ENCODE peak calls at places on chromosomes 6 and 20, in nine cellular contexts. One of them, this sample, is unnamed.

GRCh38 chr20:2210646-2211556 is 84.9 kb upstream of the TGM3 start:
- DNase-seq in astrocyte of the cerebellum: no peak
- DNase-seq in activated CD4-positive, alpha-beta T cell treated with anti-CD3 and anti-CD28 coated beads for 4 hours: no peak
- DNase-seq in activated gamma-delta T cell treated with Interleukin-2 at 50 U/mL for 16 hours: no peak
- DNase-seq in SK-N-SH: no peak
- DNase-seq in NCI-H2029: no peak
- DNase-seq in tibial artery: peak
- DNase-seq in mesendoderm: peak
- DNase-seq in ovary: no peak
- DNase-seq in this sample: no peak

GRCh38 chr20:57986776-57987175 is 241.7 kb downstream of the ANKRD60 start:
- DNase-seq in tibial artery: no peak
- DNase-seq in NCI-H2029: no peak
- DNase-seq in astrocyte of the cerebellum: no peak
- DNase-seq in SK-N-SH: no peak
- DNase-seq in ovary: no peak
- DNase-seq in activated CD4-positive, alpha-beta T cell treated with anti-CD3 and anti-CD28 coated beads for 4 hours: no peak
- DNase-seq in mesendoderm: no peak
- DNase-seq in activated gamma-delta T cell treated with Interleukin-2 at 50 U/mL for 16 hours: no peak
- DNase-seq in this sample: no peak

GRCh38 chr6:75208564-75209431 is 2.9 kb upstream of the COL12A1 start:
- DNase-seq in astrocyte of the cerebellum: peak
- DNase-seq in SK-N-SH: peak
- DNase-seq in ovary: peak
- DNase-seq in NCI-H2029: peak
- DNase-seq in activated CD4-positive, alpha-beta T cell treated with anti-CD3 and anti-CD28 coated beads for 4 hours: peak
- DNase-seq in activated gamma-delta T cell treated with Interleukin-2 at 50 U/mL for 16 hours: peak
- DNase-seq in tibial artery: peak
- DNase-seq in mesendoderm: peak
- DNase-seq in this sample: peak

GRCh38 chr6:113953346-113953745 is 17.6 kb downstream of the HDAC2 start:
- DNase-seq in NCI-H2029: no peak
- DNase-seq in activated gamma-delta T cell treated with Interleukin-2 at 50 U/mL for 16 hours: no peak
- DNase-seq in ovary: no peak
- DNase-seq in astrocyte of the cerebellum: no peak
- DNase-seq in SK-N-SH: no peak
- DNase-seq in tibial artery: no peak
- DNase-seq in mesendoderm: no peak
- DNase-seq in activated CD4-positive, alpha-beta T cell treated with anti-CD3 and anti-CD28 coated beads for 4 hours: no peak
- DNase-seq in this sample: no peak

GRCh38 chr20:63355781-63356295 is 5.3 kb downstream of the CHRNA4 start:
- DNase-seq in SK-N-SH: no peak
- DNase-seq in NCI-H2029: no peak
- DNase-seq in activated CD4-positive, alpha-beta T cell treated with anti-CD3 and anti-CD28 coated beads for 4 hours: no peak
- DNase-seq in astrocyte of the cerebellum: no peak
- DNase-seq in ovary: no peak
- DNase-seq in activated gamma-delta T cell treated with Interleukin-2 at 50 U/mL for 16 hours: no peak
- DNase-seq in tibial artery: no peak
- DNase-seq in mesendoderm: no peak
- DNase-seq in this sample: no peak

GRCh38 chr6:165617528-165617927 is 45.5 kb downstream of the PDE10A start:
- DNase-seq in astrocyte of the cerebellum: no peak
- DNase-seq in NCI-H2029: no peak
- DNase-seq in tibial artery: no peak
- DNase-seq in activated gamma-delta T cell treated with Interleukin-2 at 50 U/mL for 16 hours: no peak
- DNase-seq in activated CD4-positive, alpha-beta T cell treated with anti-CD3 and anti-CD28 coated beads for 4 hours: no peak
- DNase-seq in SK-N-SH: no peak
- DNase-seq in ovary: no peak
- DNase-seq in mesendoderm: no peak
- DNase-seq in this sample: no peak

GRCh38 chr6:111779660-111780059 is 93.6 kb downstream of the FYN start:
- DNase-seq in mesendoderm: no peak
- DNase-seq in astrocyte of the cerebellum: no peak
- DNase-seq in tibial artery: no peak
- DNase-seq in NCI-H2029: no peak
- DNase-seq in activated CD4-positive, alpha-beta T cell treated with anti-CD3 and anti-CD28 coated beads for 4 hours: no peak
- DNase-seq in ovary: no peak
- DNase-seq in activated gamma-delta T cell treated with Interleukin-2 at 50 U/mL for 16 hours: no peak
- DNase-seq in SK-N-SH: no peak
- DNase-seq in this sample: no peak

GRCh38 chr6:167731731-167732422 is 94.8 kb upstream of the AFDN start:
- DNase-seq in mesendoderm: no peak
- DNase-seq in tibial artery: no peak
- DNase-seq in SK-N-SH: no peak
- DNase-seq in ovary: no peak
- DNase-seq in activated gamma-delta T cell treated with Interleukin-2 at 50 U/mL for 16 hours: no peak
- DNase-seq in activated CD4-positive, alpha-beta T cell treated with anti-CD3 and anti-CD28 coated beads for 4 hours: no peak
- DNase-seq in NCI-H2029: no peak
- DNase-seq in astrocyte of the cerebellum: no peak
- DNase-seq in this sample: no peak

GRCh38 chr20:48817367-48818030 is 10.3 kb downstream of the PREX1 start:
- DNase-seq in SK-N-SH: no peak
- DNase-seq in astrocyte of the cerebellum: no peak
- DNase-seq in activated gamma-delta T cell treated with Interleukin-2 at 50 U/mL for 16 hours: no peak
- DNase-seq in mesendoderm: no peak
- DNase-seq in activated CD4-positive, alpha-beta T cell treated with anti-CD3 and anti-CD28 coated beads for 4 hours: no peak
- DNase-seq in ovary: no peak
- DNase-seq in tibial artery: no peak
- DNase-seq in NCI-H2029: no peak
- DNase-seq in this sample: no peak

GRCh38 chr6:11918021-11918738 is 93.9 kb upstream of the HIVEP1 start:
- DNase-seq in SK-N-SH: peak
- DNase-seq in ovary: no peak
- DNase-seq in astrocyte of the cerebellum: peak
- DNase-seq in activated CD4-positive, alpha-beta T cell treated with anti-CD3 and anti-CD28 coated beads for 4 hours: no peak
- DNase-seq in activated gamma-delta T cell treated with Interleukin-2 at 50 U/mL for 16 hours: no peak
- DNase-seq in mesendoderm: no peak
- DNase-seq in tibial artery: no peak
- DNase-seq in NCI-H2029: peak
- DNase-seq in this sample: no peak

GRCh38 chr20:63751471-63752271 is 12.1 kb downstream of the SLC2A4RG start:
- DNase-seq in NCI-H2029: no peak
- DNase-seq in activated gamma-delta T cell treated with Interleukin-2 at 50 U/mL for 16 hours: no peak
- DNase-seq in SK-N-SH: peak
- DNase-seq in tibial artery: no peak
- DNase-seq in astrocyte of the cerebellum: no peak
- DNase-seq in mesendoderm: no peak
- DNase-seq in ovary: no peak
- DNase-seq in activated CD4-positive, alpha-beta T cell treated with anti-CD3 and anti-CD28 coated beads for 4 hours: no peak
- DNase-seq in this sample: no peak

GRCh38 chr6:88572449-88573139 is 390.8 kb downstream of the RNGTT start:
- DNase-seq in ovary: no peak
- DNase-seq in astrocyte of the cerebellum: no peak
- DNase-seq in mesendoderm: no peak
- DNase-seq in tibial artery: no peak
- DNase-seq in NCI-H2029: no peak
- DNase-seq in activated gamma-delta T cell treated with Interleukin-2 at 50 U/mL for 16 hours: no peak
- DNase-seq in activated CD4-positive, alpha-beta T cell treated with anti-CD3 and anti-CD28 coated beads for 4 hours: no peak
- DNase-seq in SK-N-SH: no peak
- DNase-seq in this sample: no peak

GRCh38 chr6:132060591-132060990 is 109.4 kb upstream of the CCN2 start:
- DNase-seq in SK-N-SH: no peak
- DNase-seq in activated gamma-delta T cell treated with Interleukin-2 at 50 U/mL for 16 hours: no peak
- DNase-seq in tibial artery: no peak
- DNase-seq in astrocyte of the cerebellum: peak
- DNase-seq in mesendoderm: no peak
- DNase-seq in ovary: no peak
- DNase-seq in NCI-H2029: no peak
- DNase-seq in activated CD4-positive, alpha-beta T cell treated with anti-CD3 and anti-CD28 coated beads for 4 hours: no peak
- DNase-seq in this sample: no peak

GRCh38 chr6:125314019-125314581 is 12.3 kb upstream of the HDDC2 start:
- DNase-seq in activated CD4-positive, alpha-beta T cell treated with anti-CD3 and anti-CD28 coated beads for 4 hours: peak
- DNase-seq in SK-N-SH: peak
- DNase-seq in astrocyte of the cerebellum: peak
- DNase-seq in activated gamma-delta T cell treated with Interleukin-2 at 50 U/mL for 16 hours: no peak
- DNase-seq in mesendoderm: peak
- DNase-seq in NCI-H2029: peak
- DNase-seq in ovary: peak
- DNase-seq in tibial artery: peak
- DNase-seq in this sample: peak

GRCh38 chr20:37516697-37517370 is 4.2 kb upstream of the NNAT start:
- DNase-seq in astrocyte of the cerebellum: peak
- DNase-seq in activated CD4-positive, alpha-beta T cell treated with anti-CD3 and anti-CD28 coated beads for 4 hours: no peak
- DNase-seq in NCI-H2029: no peak
- DNase-seq in mesendoderm: no peak
- DNase-seq in ovary: no peak
- DNase-seq in tibial artery: no peak
- DNase-seq in SK-N-SH: no peak
- DNase-seq in activated gamma-delta T cell treated with Interleukin-2 at 50 U/mL for 16 hours: no peak
- DNase-seq in this sample: no peak

GRCh38 chr20:59154317-59155013 is 9.2 kb upstream of the ZNF831 start:
- DNase-seq in tibial artery: no peak
- DNase-seq in activated CD4-positive, alpha-beta T cell treated with anti-CD3 and anti-CD28 coated beads for 4 hours: no peak
- DNase-seq in activated gamma-delta T cell treated with Interleukin-2 at 50 U/mL for 16 hours: no peak
- DNase-seq in mesendoderm: no peak
- DNase-seq in ovary: no peak
- DNase-seq in SK-N-SH: no peak
- DNase-seq in astrocyte of the cerebellum: no peak
- DNase-seq in NCI-H2029: no peak
- DNase-seq in this sample: no peak

GRCh38 chr20:41480054-41480770 is 113.6 kb upstream of the EMILIN3 start:
- DNase-seq in SK-N-SH: no peak
- DNase-seq in tibial artery: no peak
- DNase-seq in astrocyte of the cerebellum: no peak
- DNase-seq in activated gamma-delta T cell treated with Interleukin-2 at 50 U/mL for 16 hours: no peak
- DNase-seq in ovary: no peak
- DNase-seq in activated CD4-positive, alpha-beta T cell treated with anti-CD3 and anti-CD28 coated beads for 4 hours: no peak
- DNase-seq in NCI-H2029: no peak
- DNase-seq in mesendoderm: no peak
- DNase-seq in this sample: no peak

GRCh38 chr6:80725156-80725930 is 618.9 kb downstream of the BCKDHB start:
- DNase-seq in astrocyte of the cerebellum: no peak
- DNase-seq in NCI-H2029: no peak
- DNase-seq in tibial artery: no peak
- DNase-seq in SK-N-SH: no peak
- DNase-seq in activated gamma-delta T cell treated with Interleukin-2 at 50 U/mL for 16 hours: no peak
- DNase-seq in mesendoderm: no peak
- DNase-seq in ovary: no peak
- DNase-seq in activated CD4-positive, alpha-beta T cell treated with anti-CD3 and anti-CD28 coated beads for 4 hours: no peak
- DNase-seq in this sample: no peak

GRCh38 chr20:38072885-38073284 is 39.3 kb downstream of the RPRD1B start:
- DNase-seq in NCI-H2029: no peak
- DNase-seq in activated gamma-delta T cell treated with Interleukin-2 at 50 U/mL for 16 hours: no peak
- DNase-seq in mesendoderm: no peak
- DNase-seq in astrocyte of the cerebellum: no peak
- DNase-seq in SK-N-SH: no peak
- DNase-seq in tibial artery: no peak
- DNase-seq in activated CD4-positive, alpha-beta T cell treated with anti-CD3 and anti-CD28 coated beads for 4 hours: no peak
- DNase-seq in ovary: no peak
- DNase-seq in this sample: no peak

GRCh38 chr6:161549977-161550655 is 276.3 kb upstream of the AGPAT4 start:
- DNase-seq in SK-N-SH: no peak
- DNase-seq in astrocyte of the cerebellum: no peak
- DNase-seq in NCI-H2029: peak
- DNase-seq in activated CD4-positive, alpha-beta T cell treated with anti-CD3 and anti-CD28 coated beads for 4 hours: no peak
- DNase-seq in mesendoderm: peak
- DNase-seq in activated gamma-delta T cell treated with Interleukin-2 at 50 U/mL for 16 hours: no peak
- DNase-seq in ovary: no peak
- DNase-seq in tibial artery: no peak
- DNase-seq in this sample: no peak

GRCh38 chr6:88867841-88868558 is 95.4 kb downstream of the RNGTT start:
- DNase-seq in SK-N-SH: no peak
- DNase-seq in activated CD4-positive, alpha-beta T cell treated with anti-CD3 and anti-CD28 coated beads for 4 hours: no peak
- DNase-seq in tibial artery: no peak
- DNase-seq in mesendoderm: peak
- DNase-seq in astrocyte of the cerebellum: no peak
- DNase-seq in ovary: no peak
- DNase-seq in NCI-H2029: no peak
- DNase-seq in activated gamma-delta T cell treated with Interleukin-2 at 50 U/mL for 16 hours: no peak
- DNase-seq in this sample: no peak

GRCh38 chr20:62624325-62624690 is 18.0 kb upstream of the SLCO4A1 start:
- DNase-seq in tibial artery: no peak
- DNase-seq in NCI-H2029: no peak
- DNase-seq in SK-N-SH: no peak
- DNase-seq in ovary: no peak
- DNase-seq in astrocyte of the cerebellum: no peak
- DNase-seq in mesendoderm: no peak
- DNase-seq in activated gamma-delta T cell treated with Interleukin-2 at 50 U/mL for 16 hours: no peak
- DNase-seq in activated CD4-positive, alpha-beta T cell treated with anti-CD3 and anti-CD28 coated beads for 4 hours: no peak
- DNase-seq in this sample: no peak

GRCh38 chr6:14896475-14896874 is 349.4 kb upstream of the JARID2 start:
- DNase-seq in NCI-H2029: no peak
- DNase-seq in ovary: no peak
- DNase-seq in activated gamma-delta T cell treated with Interleukin-2 at 50 U/mL for 16 hours: no peak
- DNase-seq in tibial artery: no peak
- DNase-seq in activated CD4-positive, alpha-beta T cell treated with anti-CD3 and anti-CD28 coated beads for 4 hours: no peak
- DNase-seq in SK-N-SH: no peak
- DNase-seq in astrocyte of the cerebellum: no peak
- DNase-seq in mesendoderm: no peak
- DNase-seq in this sample: no peak

GRCh38 chr6:138486249-138487121 is 12.8 kb downstream of the NHSL1 start:
- DNase-seq in ovary: no peak
- DNase-seq in SK-N-SH: no peak
- DNase-seq in activated CD4-positive, alpha-beta T cell treated with anti-CD3 and anti-CD28 coated beads for 4 hours: no peak
- DNase-seq in activated gamma-delta T cell treated with Interleukin-2 at 50 U/mL for 16 hours: no peak
- DNase-seq in astrocyte of the cerebellum: no peak
- DNase-seq in mesendoderm: peak
- DNase-seq in NCI-H2029: no peak
- DNase-seq in tibial artery: no peak
- DNase-seq in this sample: no peak

GRCh38 chr20:47985092-47985850 is 200.0 kb upstream of the SULF2 start:
- DNase-seq in mesendoderm: peak
- DNase-seq in NCI-H2029: no peak
- DNase-seq in tibial artery: no peak
- DNase-seq in activated CD4-positive, alpha-beta T cell treated with anti-CD3 and anti-CD28 coated beads for 4 hours: no peak
- DNase-seq in astrocyte of the cerebellum: no peak
- DNase-seq in SK-N-SH: no peak
- DNase-seq in activated gamma-delta T cell treated with Interleukin-2 at 50 U/mL for 16 hours: no peak
- DNase-seq in ovary: no peak
- DNase-seq in this sample: no peak

GRCh38 chr20:47360207-47360488 is 3.6 kb upstream of the ZMYND8 start:
- DNase-seq in mesendoderm: no peak
- DNase-seq in activated CD4-positive, alpha-beta T cell treated with anti-CD3 and anti-CD28 coated beads for 4 hours: no peak
- DNase-seq in SK-N-SH: no peak
- DNase-seq in NCI-H2029: peak
- DNase-seq in astrocyte of the cerebellum: no peak
- DNase-seq in activated gamma-delta T cell treated with Interleukin-2 at 50 U/mL for 16 hours: no peak
- DNase-seq in ovary: no peak
- DNase-seq in tibial artery: peak
- DNase-seq in this sample: no peak

GRCh38 chr6:130307752-130308361 is 58.0 kb upstream of the TMEM200A start:
- DNase-seq in mesendoderm: no peak
- DNase-seq in astrocyte of the cerebellum: peak
- DNase-seq in activated gamma-delta T cell treated with Interleukin-2 at 50 U/mL for 16 hours: no peak
- DNase-seq in activated CD4-positive, alpha-beta T cell treated with anti-CD3 and anti-CD28 coated beads for 4 hours: no peak
- DNase-seq in NCI-H2029: no peak
- DNase-seq in tibial artery: no peak
- DNase-seq in SK-N-SH: no peak
- DNase-seq in ovary: no peak
- DNase-seq in this sample: no peak

GRCh38 chr6:43738877-43739641 is 31.0 kb upstream of the VEGFA start:
- DNase-seq in tibial artery: no peak
- DNase-seq in astrocyte of the cerebellum: no peak
- DNase-seq in SK-N-SH: peak
- DNase-seq in activated CD4-positive, alpha-beta T cell treated with anti-CD3 and anti-CD28 coated beads for 4 hours: no peak
- DNase-seq in NCI-H2029: no peak
- DNase-seq in mesendoderm: no peak
- DNase-seq in activated gamma-delta T cell treated with Interleukin-2 at 50 U/mL for 16 hours: no peak
- DNase-seq in ovary: no peak
- DNase-seq in this sample: peak

GRCh38 chr6:25961619-25962367 is 809 bp upstream of the TRIM38 start:
- DNase-seq in astrocyte of the cerebellum: no peak
- DNase-seq in activated gamma-delta T cell treated with Interleukin-2 at 50 U/mL for 16 hours: no peak
- DNase-seq in NCI-H2029: no peak
- DNase-seq in activated CD4-positive, alpha-beta T cell treated with anti-CD3 and anti-CD28 coated beads for 4 hours: no peak
- DNase-seq in ovary: no peak
- DNase-seq in tibial artery: peak
- DNase-seq in SK-N-SH: no peak
- DNase-seq in mesendoderm: peak
- DNase-seq in this sample: no peak

This sample was measured in coronary artery.